ENCODE peak calls at places on chromosomes 5 and 9, in ten cellular contexts. E is GM13976; A is NCI-H460; Z is HepG2; M is activated CD4-positive, alpha-beta memory T cell treated with anti-CD3 and anti-CD28 coated beads, Interleukin-2, amount 10 ng/mL, durations not matched to agents 7 days and 5 days; V is BJ; O is DMS153; U is cardiac muscle cell; H is CD8-positive, alpha-beta T cell; T is stimulated activated CD8-positive, alpha-beta memory T cell treated with anti-CD3 and anti-CD28 coated beads, Interleukin-4, amount 100 ng/mL, for 1 hour. K is an unnamed sample.

GRCh38 chr9:36332006-36332405 is 68.1 kb downstream of the RNF38 start:
- DNase-seq in E (no peak), A (no peak), Z (no peak), M (no peak), V (peak; percentile 10), O (no peak), U (no peak), H (no peak), T (no peak), K (no peak)

GRCh38 chr5:151492729-151493128 is 45.3 kb downstream of the SLC36A1 start:
- DNase-seq in E (no peak), A (no peak), Z (no peak), M (no peak), V (no peak), O (no peak), U (peak; percentile 19), H (no peak), T (no peak), K (no peak)

GRCh38 chr5:56941981-56942380 is 9.9 kb downstream of the MIER3 start:
- DNase-seq in E (no peak), A (no peak), Z (no peak), M (no peak), V (peak; percentile 56), O (no peak), U (no peak), H (no peak), T (no peak), K (no peak)

GRCh38 chr5:32170303-32171170 is 3.6 kb downstream of the GOLPH3 start:
- DNase-seq in E (no peak), A (no peak), Z (no peak), M (no peak), V (peak; percentile 52), O (no peak), U (peak; percentile 75), H (no peak), T (no peak), K (no peak)

GRCh38 chr5:111394580-111394979 is 117.8 kb downstream of the STARD4 start:
- DNase-seq in E (no peak), A (no peak), Z (no peak), M (no peak), V (peak; percentile 9), O (no peak), U (peak; percentile 83), H (no peak), T (no peak), K (no peak)

GRCh38 chr9:133672503-133673259 is 36.5 kb downstream of the DBH start:
- DNase-seq in E (no peak), A (no peak), Z (no peak), M (no peak), V (no peak), O (no peak), U (no peak), H (no peak), T (no peak), K (no peak)

GRCh38 chr9:77375956-77376532 is 198.7 kb downstream of the VPS13A start:
- DNase-seq in E (no peak), A (no peak), Z (no peak), M (no peak), V (no peak), O (no peak), U (peak; percentile 2), H (no peak), T (no peak), K (no peak)

GRCh38 chr5:156753846-156754245 is 96.2 kb upstream of the PPP1R2B start:
- DNase-seq in E (no peak), A (no peak), Z (no peak), M (no peak), V (no peak), O (no peak), U (no peak), H (no peak), T (no peak), K (no peak)

GRCh38 chr5:174198541-174198940 is 153.0 kb downstream of the NSG2 start:
- DNase-seq in E (no peak), A (no peak), Z (no peak), M (no peak), V (no peak), O (no peak), U (no peak), H (no peak), T (no peak), K (no peak)

GRCh38 chr9:126380447-126380846 is 53.8 kb downstream of the MVB12B start:
- DNase-seq in E (no peak), A (no peak), Z (no peak), M (no peak), V (no peak), O (no peak), U (no peak), H (no peak), T (no peak), K (no peak)

GRCh38 chr5:180208435-180209081 is 453 bp downstream of the RASGEF1C start:
- DNase-seq in E (no peak), A (no peak), Z (no peak), M (no peak), V (no peak), O (no peak), U (peak; percentile 8), H (no peak), T (no peak), K (no peak)

GRCh38 chr5:130279386-130279785 is 375.1 kb downstream of the CHSY3 start:
- DNase-seq in E (no peak), A (no peak), Z (no peak), M (no peak), V (no peak), O (no peak), U (peak; percentile 32), H (no peak), T (no peak), K (no peak)

GRCh38 chr5:100505984-100506670 is 29.0 kb upstream of the FAM174A start:
- DNase-seq in E (no peak), A (peak; percentile 68), Z (no peak), M (no peak), V (peak; percentile 6), O (no peak), U (peak; percentile 87), H (no peak), T (no peak), K (no peak)

GRCh38 chr5:150129813-150130492 is 25.7 kb downstream of the PDGFRB start:
- DNase-seq in E (peak; percentile 88), A (peak; percentile 79), Z (peak; percentile 67), M (peak; percentile 69), V (no peak), O (peak; percentile 1), U (peak; percentile 84), H (peak; percentile 40), T (no peak), K (no peak)

GRCh38 chr9:7150153-7150890 is 392.5 kb downstream of the KDM4C start:
- DNase-seq in E (no peak), A (no peak), Z (no peak), M (peak; percentile 47), V (no peak), O (no peak), U (no peak), H (peak; percentile 22), T (no peak), K (no peak)

GRCh38 chr9:92679413-92680165 is 9.7 kb upstream of the IPPK start:
- DNase-seq in E (no peak), A (no peak), Z (no peak), M (peak; percentile 12), V (no peak), O (no peak), U (no peak), H (no peak), T (no peak), K (no peak)

GRCh38 chr9:92715488-92716231 is 45.7 kb upstream of the IPPK start:
- DNase-seq in E (peak; percentile 23), A (no peak), Z (no peak), M (no peak), V (no peak), O (no peak), U (peak; percentile 41), H (no peak), T (no peak), K (no peak)

GRCh38 chr5:43315262-43315661 is 2.0 kb upstream of the HMGCS1 start:
- DNase-seq in E (no peak), A (no peak), Z (no peak), M (peak; percentile 22), V (no peak), O (no peak), U (no peak), H (no peak), T (no peak), K (no peak)

GRCh38 chr9:127769985-127770904 is 8.2 kb downstream of the SH2D3C start:
- DNase-seq in E (no peak), A (no peak), Z (no peak), M (no peak), V (no peak), O (no peak), U (peak; percentile 17), H (no peak), T (no peak), K (no peak)

GRCh38 chr5:137395011-137395755 is 103.9 kb downstream of the SPOCK1 start:
- DNase-seq in E (no peak), A (no peak), Z (no peak), M (no peak), V (peak; percentile 23), O (peak; percentile 51), U (no peak), H (no peak), T (no peak), K (no peak)

GRCh38 chr5:142192296-142192695 is 83.7 kb downstream of the NDFIP1 start:
- DNase-seq in E (no peak), A (no peak), Z (no peak), M (no peak), V (no peak), O (no peak), U (no peak), H (no peak), T (no peak), K (no peak)

GRCh38 chr9:69649566-69650260 is 22.5 kb downstream of the APBA1 start:
- DNase-seq in E (no peak), A (no peak), Z (no peak), M (no peak), V (peak; percentile 31), O (no peak), U (peak; percentile 14), H (no peak), T (no peak), K (no peak)

GRCh38 chr9:71968541-71969090 is 57.2 kb downstream of the C9orf85 start:
- DNase-seq in E (no peak), A (no peak), Z (no peak), M (no peak), V (no peak), O (no peak), U (no peak), H (no peak), T (no peak), K (no peak)

GRCh38 chr5:367358-368130 is 46.0 kb downstream of the AHRR start:
- DNase-seq in E (peak; percentile 23), A (no peak), Z (no peak), M (peak; percentile 6), V (no peak), O (no peak), U (no peak), H (no peak), T (no peak), K (no peak)

GRCh38 chr5:32572778-32573480 is 12.4 kb upstream of the SUB1 start:
- DNase-seq in E (peak; percentile 61), A (no peak), Z (no peak), M (no peak), V (no peak), O (no peak), U (no peak), H (no peak), T (no peak), K (no peak)

GRCh38 chr5:65483474-65484346 is 2.0 kb upstream of the ADAMTS6 start:
- DNase-seq in E (peak; percentile 47), A (peak; percentile 76), Z (peak; percentile 63), M (no peak), V (no peak), O (no peak), U (peak; percentile 85), H (no peak), T (no peak), K (peak; percentile 75)